ENCODE peak calls at places on chromosomes 2 and 18, in nine cellular contexts. S is cardiac muscle cell; R is aorta; X is GM23338; I is body of pancreas; V is right atrium auricular region; U is effector memory CD4-positive, alpha-beta T cell; P is endothelial cell of umbilical vein; T is PC-3. O is an unnamed sample. For H3K4me1, the result is how much of the 10 kb centered on the place peaks cover.

GRCh38 chr2:233831011-233831721 is 23.2 kb downstream of the HJURP start:
- DNase-seq in P (no peak), V (no peak), T (no peak), R (peak), X (no peak), S (no peak), I (no peak), U (no peak), O (no peak)

GRCh38 chr18:10927290-10927979 is 221.9 kb downstream of the PIEZO2 start:
- DNase-seq in P (peak), V (no peak), S (no peak), I (no peak), X (no peak), T (no peak), R (peak), U (no peak), O (no peak)

GRCh38 chr2:43754180-43754579 is 19.7 kb upstream of the DYNC2LI1 start:
- DNase-seq in U (no peak), X (peak), R (no peak), T (no peak), P (no peak), I (no peak), S (no peak), V (no peak), O (no peak)

GRCh38 chr18:68803371-68803770 is 5.5 kb downstream of the CCDC102B start:
- DNase-seq in I (peak), U (no peak), P (no peak), V (no peak), R (peak), T (no peak), S (no peak), X (no peak), O (no peak)

GRCh38 chr2:71607490-71607889 is 154.1 kb downstream of the DYSF start:
- DNase-seq in S (no peak), I (no peak), V (peak), U (no peak), X (no peak), T (no peak), P (no peak), R (peak), O (peak)

GRCh38 chr2:9138507-9139085 is 68.0 kb upstream of the ASAP2 start:
- DNase-seq in U (no peak), P (peak), X (peak), T (no peak), S (peak), V (no peak), R (no peak), I (no peak), O (no peak)

GRCh38 chr2:208370881-208371633 is 35.5 kb upstream of the PTH2R start:
- DNase-seq in U (no peak), X (no peak), T (no peak), S (no peak), R (no peak), P (no peak), V (no peak), I (no peak), O (no peak)

GRCh38 chr2:178265851-178266250 is 71.5 kb downstream of the OSBPL6 start:
- DNase-seq in S (no peak), V (no peak), R (no peak), T (no peak), X (no peak), U (no peak), P (no peak), I (no peak), O (no peak)

GRCh38 chr18:1522249-1522615 is 617.6 kb downstream of the ADCYAP1 start:
- DNase-seq in T (no peak), X (no peak), R (no peak), S (no peak), V (no peak), U (no peak), P (no peak), I (no peak), O (no peak)

GRCh38 chr2:122739732-122740593 is 984.5 kb downstream of the TSN start:
- DNase-seq in U (no peak), I (no peak), V (no peak), P (no peak), R (no peak), X (no peak), S (no peak), T (no peak), O (no peak)

GRCh38 chr2:192196451-192197194 is 1.9 kb upstream of the TMEFF2 start:
- DNase-seq in U (no peak), X (peak), S (no peak), T (no peak), V (no peak), I (no peak), P (peak), R (no peak), O (no peak)

GRCh38 chr2:85394256-85394655 is 15.9 kb downstream of the CAPG start:
- DNase-seq in R (no peak), T (no peak), P (no peak), S (no peak), U (no peak), I (no peak), V (no peak), X (no peak), O (no peak)

GRCh38 chr18:13221821-13222220 is 3.3 kb downstream of the LDLRAD4 start:
- DNase-seq in V (peak), R (peak), X (no peak), T (no peak), P (no peak), U (no peak), I (peak), S (no peak), O (no peak)

GRCh38 chr18:9542924-9543323 is 67.6 kb downstream of the RALBP1 start:
- DNase-seq in R (no peak), P (no peak), I (no peak), U (no peak), V (no peak), S (no peak), X (no peak), T (no peak), O (no peak)

GRCh38 chr2:24839729-24840128 is 46.5 kb downstream of the CENPO start:
- DNase-seq in T (no peak), V (no peak), P (no peak), X (no peak), R (no peak), S (no peak), I (no peak), U (no peak), O (no peak)

GRCh38 chr2:177174456-177174855 is 38.1 kb upstream of the HNRNPA3 start:
- DNase-seq in X (no peak), P (no peak), I (no peak), R (no peak), U (no peak), S (no peak), T (no peak), V (no peak), O (no peak)
- H3K4me3 ChIP-seq in X (no peak), P (no peak), I (no peak), R (no peak), U (no peak), S (no peak), T (no peak), V (no peak), O (no peak)

GRCh38 chr18:62716679-62717058 is 1.3 kb downstream of the PHLPP1 start:
- DNase-seq in X (peak), S (peak), T (peak), P (peak), V (no peak), I (peak), U (peak), R (peak), O (no peak)

GRCh38 chr18:62717059-62717849 is 1.9 kb downstream of the PHLPP1 start:
- DNase-seq in I (peak), T (peak), V (no peak), X (peak), P (peak), U (no peak), R (peak), S (peak), O (peak)

GRCh38 chr18:62715439-62715792 is at the start of gene PHLPP1:
- DNase-seq in R (no peak), S (no peak), I (no peak), P (no peak), X (no peak), U (no peak), T (no peak), V (no peak), O (no peak)

GRCh38 chr18:62714671-62715438 is 486 bp upstream of the PHLPP1 start:
- DNase-seq in X (peak), U (peak), P (peak), S (peak), I (peak), R (peak), V (peak), T (peak), O (peak)

DNA sequence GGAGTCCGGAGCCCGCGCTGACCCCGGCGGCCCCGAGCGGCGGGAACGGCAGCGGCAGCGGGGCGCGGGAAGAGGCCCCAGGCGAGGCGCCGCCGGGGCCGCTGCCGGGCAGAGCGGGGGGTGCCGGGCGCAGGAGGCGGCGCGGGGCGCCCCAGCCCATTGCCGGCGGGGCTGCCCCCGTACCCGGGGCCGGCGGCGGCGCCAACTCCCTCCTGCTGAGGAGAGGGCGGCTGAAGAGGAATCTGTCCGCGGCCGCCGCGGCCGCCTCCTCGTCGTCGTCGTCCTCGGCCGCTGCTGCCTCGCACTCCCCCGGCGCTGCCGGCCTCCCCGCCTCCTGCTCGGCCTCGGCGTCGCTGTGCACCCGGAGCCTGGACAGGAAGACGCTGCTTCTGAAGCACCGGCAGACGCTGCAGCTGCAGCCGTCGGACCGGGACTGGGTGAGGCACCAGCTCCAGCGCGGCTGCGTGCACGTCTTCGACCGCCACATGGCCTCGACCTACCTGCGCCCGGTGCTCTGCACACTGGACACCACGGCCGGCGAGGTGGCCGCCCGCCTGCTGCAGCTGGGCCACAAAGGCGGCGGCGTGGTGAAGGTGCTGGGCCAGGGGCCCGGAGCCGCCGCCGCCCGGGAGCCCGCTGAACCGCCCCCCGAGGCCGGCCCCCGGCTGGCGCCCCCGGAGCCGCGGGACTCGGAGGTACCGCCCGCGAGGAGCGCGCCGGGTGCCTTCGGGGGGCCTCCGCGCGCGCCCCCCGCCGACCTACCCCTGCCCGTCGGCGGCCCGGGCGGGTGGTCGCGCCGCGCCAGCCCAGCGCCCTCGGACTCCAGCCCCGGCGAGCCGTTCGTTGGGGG is 713 bp downstream of the PHLPP1 start:
- DNase-seq in X (peak), I (peak), S (peak), R (peak), U (peak), P (peak), V (peak), T (peak), O (peak)
- H3K27ac ChIP-seq in X (no peak), I (peak), S (peak), R (peak), U (peak), P (no peak), V (peak), T (peak), O (peak)

GRCh38 chr2:226649871-226650660 is 149.6 kb downstream of the IRS1 start:
- DNase-seq in P (peak), I (peak), R (peak), U (no peak), X (peak), T (peak), V (peak), S (no peak), O (peak)
- H3K4me1 ChIP-seq in P (under half), I (under half), R (under half), U (under half), X (under half), T (under half), V (under half), S (under half), O (under half)

GRCh38 chr2:69798466-69798908 is 31.0 kb upstream of the GMCL1 start:
- DNase-seq in S (no peak), X (no peak), U (no peak), I (no peak), V (peak), R (peak), P (peak), T (no peak), O (no peak)
- H3K4me3 ChIP-seq in S (no peak), X (no peak), U (no peak), I (no peak), V (peak), R (peak), P (peak), T (no peak), O (peak)

DNA sequence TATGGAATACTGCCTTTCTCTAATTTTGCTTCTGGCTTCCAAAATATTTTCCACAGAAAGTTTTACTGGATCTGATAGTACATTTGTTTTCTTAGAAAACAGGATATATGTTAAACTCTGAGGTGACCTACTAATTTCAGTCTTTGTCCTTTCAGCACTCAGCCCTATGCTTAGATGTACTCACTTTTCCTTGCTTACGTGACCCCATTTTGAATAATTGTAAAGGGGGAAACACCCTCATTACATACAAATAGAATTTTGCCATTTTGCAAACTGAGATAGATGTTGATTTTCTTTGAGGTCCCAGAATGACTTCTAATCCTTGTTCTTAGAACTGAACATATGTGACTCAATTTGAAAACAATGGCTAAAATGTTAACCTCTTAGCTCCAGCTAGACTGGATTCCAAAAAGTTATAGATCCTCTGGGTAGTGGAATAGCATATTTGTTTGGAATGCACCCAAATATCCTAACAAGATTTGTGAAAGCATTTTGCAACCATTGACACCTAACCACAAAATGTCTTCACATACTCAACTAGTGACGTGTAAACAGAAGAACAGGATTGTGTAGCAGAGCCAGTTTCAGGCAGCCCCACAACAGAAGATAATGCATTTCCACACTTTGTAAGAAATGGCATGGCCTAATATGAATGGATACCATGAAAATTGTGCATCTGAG is 44.8 kb upstream of the EHBP1 start:
- DNase-seq in P (peak), T (peak), I (no peak), R (no peak), U (no peak), X (no peak), V (no peak), S (no peak), O (no peak)
- H3K27ac ChIP-seq in P (no peak), T (peak), I (no peak), R (no peak), U (no peak), X (no peak), V (no peak), S (no peak), O (peak)

GRCh38 chr2:126669772-126670171 is 13.8 kb downstream of the GYPC start:
- DNase-seq in P (no peak), X (no peak), I (no peak), U (no peak), R (no peak), V (no peak), S (no peak), T (no peak), O (no peak)
- H3K4me1 ChIP-seq in P (under half), X (under half), I (under half), U (under half), R (under half), V (under half), S (under half), T (under half), O (under half)

DNA sequence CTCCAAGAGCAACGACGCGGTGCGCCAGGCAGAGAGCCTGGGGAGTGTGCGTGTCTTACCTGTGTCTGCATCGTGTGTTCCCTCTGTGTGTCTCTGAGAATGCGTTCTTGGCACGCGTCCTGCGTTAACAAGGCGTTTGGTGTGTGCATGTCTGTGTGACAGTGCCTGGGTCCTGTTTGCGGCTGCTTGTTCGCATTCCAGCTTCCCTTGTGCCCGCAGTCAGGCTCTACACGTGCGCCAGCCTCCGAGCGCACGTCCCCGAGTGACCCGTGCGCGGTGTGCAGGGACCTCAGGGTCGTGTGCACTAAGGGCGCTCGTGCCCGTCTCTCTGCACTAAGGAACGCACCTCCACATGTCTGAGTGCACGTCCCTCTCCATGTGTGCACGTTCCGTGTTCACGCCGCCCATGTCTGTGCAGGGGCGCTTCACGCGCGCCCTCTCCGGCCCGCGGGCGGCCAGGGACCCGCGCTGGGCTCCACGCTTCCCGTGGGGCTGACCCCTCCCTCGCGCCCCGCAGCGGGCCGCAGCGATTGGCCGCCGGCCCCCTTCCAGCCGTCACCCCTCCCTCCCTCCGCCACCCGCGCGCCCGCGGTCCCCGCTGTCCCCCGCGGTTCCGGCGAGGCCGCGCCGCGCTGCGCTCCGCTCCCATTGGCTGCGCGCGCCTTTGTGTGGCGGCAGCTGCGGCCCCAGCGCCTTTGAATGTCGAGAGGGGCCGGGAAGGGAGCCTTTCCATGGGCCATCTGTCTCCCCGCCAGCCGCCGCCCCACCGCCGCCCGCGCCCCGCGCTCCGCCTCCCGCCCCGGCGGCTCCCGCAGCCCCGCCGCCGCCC is 229.4 kb downstream of the HAUS1 start:
- DNase-seq in V (no peak), T (peak), S (peak), I (peak), U (no peak), X (peak), P (no peak), R (no peak), O (peak)
- H3K4me3 ChIP-seq in V (peak), T (peak), S (peak), I (no peak), U (peak), X (peak), P (no peak), R (peak), O (peak)

GRCh38 chr2:219250044-219250781 is 2.8 kb upstream of the TUBA4B start:
- DNase-seq in R (no peak), V (no peak), U (no peak), T (no peak), P (no peak), I (no peak), S (no peak), X (no peak), O (no peak)

GRCh38 chr2:219247678-219248642 is 2.7 kb downstream of the STK16 start:
- DNase-seq in X (peak), I (peak), V (no peak), S (no peak), T (no peak), U (peak), P (no peak), R (no peak), O (no peak)

GRCh38 chr2:219248845-219249202 is 3.5 kb downstream of the STK16 start:
- DNase-seq in T (no peak), P (no peak), S (no peak), I (no peak), U (no peak), R (no peak), X (no peak), V (no peak), O (no peak)

GRCh38 chr2:219251656-219252055 is 1.4 kb upstream of the TUBA4B start:
- DNase-seq in U (no peak), I (no peak), S (no peak), X (no peak), P (no peak), V (no peak), T (no peak), R (no peak), O (no peak)

GRCh38 chr2:219249203-219249980 is 3.7 kb upstream of the TUBA4B start:
- DNase-seq in S (no peak), I (peak), R (peak), V (peak), P (peak), U (no peak), T (peak), X (peak), O (peak)
- H3K27ac ChIP-seq in S (no peak), I (peak), R (peak), V (peak), P (peak), U (peak), T (peak), X (peak), O (peak)

O was measured in RWPE2.